ENCODE peak calls at places on chromosomes 3 and 15, in nine cellular contexts. One of them, this sample, is unnamed.

GRCh38 chr3:23113455-23114171 is 89.5 kb upstream of the UBE2E2 start:
- DNase-seq in IMR-90: peak; percentile 13
- DNase-seq in heart left ventricle: no peak
- DNase-seq in upper lobe of right lung: no peak
- DNase-seq in omental fat pad: no peak
- DNase-seq in mesothelial cell of epicardium: no peak
- DNase-seq in fibroblast of the aortic adventitia: peak; percentile 82
- DNase-seq in BE2C: no peak
- DNase-seq in PC-3: peak; percentile 89
- DNase-seq in this sample: peak; percentile 87

GRCh38 chr3:10417849-10418248 is 87.5 kb downstream of the ATP2B2 start:
- DNase-seq in BE2C: no peak
- DNase-seq in heart left ventricle: no peak
- DNase-seq in upper lobe of right lung: no peak
- DNase-seq in IMR-90: peak; percentile 23
- DNase-seq in omental fat pad: no peak
- DNase-seq in mesothelial cell of epicardium: no peak
- DNase-seq in PC-3: peak; percentile 11
- DNase-seq in fibroblast of the aortic adventitia: peak; percentile 10
- DNase-seq in this sample: peak; percentile 42

GRCh38 chr15:87753539-87753938 is 503.0 kb downstream of the NTRK3 start:
- DNase-seq in omental fat pad: no peak
- DNase-seq in fibroblast of the aortic adventitia: no peak
- DNase-seq in IMR-90: no peak
- DNase-seq in BE2C: peak; percentile 30
- DNase-seq in PC-3: no peak
- DNase-seq in upper lobe of right lung: no peak
- DNase-seq in mesothelial cell of epicardium: no peak
- DNase-seq in heart left ventricle: no peak
- DNase-seq in this sample: no peak

GRCh38 chr15:66840615-66841014 is 138.6 kb downstream of the SMAD6 start:
- DNase-seq in heart left ventricle: no peak
- DNase-seq in fibroblast of the aortic adventitia: no peak
- DNase-seq in PC-3: no peak
- DNase-seq in IMR-90: no peak
- DNase-seq in BE2C: no peak
- DNase-seq in mesothelial cell of epicardium: no peak
- DNase-seq in upper lobe of right lung: peak; percentile 46
- DNase-seq in omental fat pad: no peak
- DNase-seq in this sample: no peak

GRCh38 chr3:157091096-157091833 is 68.7 kb downstream of the CCNL1 start:
- DNase-seq in upper lobe of right lung: no peak
- DNase-seq in mesothelial cell of epicardium: no peak
- DNase-seq in IMR-90: no peak
- DNase-seq in fibroblast of the aortic adventitia: no peak
- DNase-seq in heart left ventricle: no peak
- DNase-seq in BE2C: no peak
- DNase-seq in PC-3: no peak
- DNase-seq in omental fat pad: no peak
- DNase-seq in this sample: no peak

GRCh38 chr15:81351651-81352050 is 22.4 kb downstream of the TMC3 start:
- DNase-seq in upper lobe of right lung: no peak
- DNase-seq in fibroblast of the aortic adventitia: no peak
- DNase-seq in BE2C: no peak
- DNase-seq in mesothelial cell of epicardium: no peak
- DNase-seq in PC-3: no peak
- DNase-seq in heart left ventricle: no peak
- DNase-seq in IMR-90: no peak
- DNase-seq in omental fat pad: no peak
- DNase-seq in this sample: no peak

GRCh38 chr3:183008799-183009198 is 28.5 kb upstream of the DCUN1D1 start:
- DNase-seq in mesothelial cell of epicardium: no peak
- DNase-seq in heart left ventricle: no peak
- DNase-seq in IMR-90: peak; percentile 66
- DNase-seq in omental fat pad: no peak
- DNase-seq in upper lobe of right lung: no peak
- DNase-seq in BE2C: no peak
- DNase-seq in fibroblast of the aortic adventitia: no peak
- DNase-seq in PC-3: no peak
- DNase-seq in this sample: no peak

GRCh38 chr3:13263770-13264467 is 156.2 kb downstream of the NUP210 start:
- DNase-seq in IMR-90: no peak
- DNase-seq in omental fat pad: no peak
- DNase-seq in PC-3: no peak
- DNase-seq in mesothelial cell of epicardium: no peak
- DNase-seq in BE2C: no peak
- DNase-seq in heart left ventricle: peak; percentile 61
- DNase-seq in fibroblast of the aortic adventitia: no peak
- DNase-seq in upper lobe of right lung: no peak
- DNase-seq in this sample: no peak

GRCh38 chr3:126212629-126213375 is 32.4 kb upstream of the ALDH1L1 start:
- DNase-seq in PC-3: peak; percentile 51
- DNase-seq in mesothelial cell of epicardium: peak; percentile 44
- DNase-seq in BE2C: peak; percentile 75
- DNase-seq in upper lobe of right lung: peak; percentile 75
- DNase-seq in omental fat pad: no peak
- DNase-seq in heart left ventricle: peak; percentile 58
- DNase-seq in fibroblast of the aortic adventitia: peak; percentile 31
- DNase-seq in IMR-90: peak; percentile 12
- DNase-seq in this sample: peak; percentile 28

GRCh38 chr3:54004351-54004750 is 112.7 kb upstream of the SELENOK start:
- DNase-seq in BE2C: no peak
- DNase-seq in fibroblast of the aortic adventitia: no peak
- DNase-seq in mesothelial cell of epicardium: no peak
- DNase-seq in PC-3: no peak
- DNase-seq in omental fat pad: no peak
- DNase-seq in heart left ventricle: no peak
- DNase-seq in IMR-90: no peak
- DNase-seq in upper lobe of right lung: no peak
- DNase-seq in this sample: no peak

GRCh38 chr3:188583476-188584161 is 429.7 kb downstream of the LPP start:
- DNase-seq in omental fat pad: no peak
- DNase-seq in BE2C: no peak
- DNase-seq in mesothelial cell of epicardium: no peak
- DNase-seq in heart left ventricle: no peak
- DNase-seq in IMR-90: peak; percentile 29
- DNase-seq in PC-3: peak; percentile 73
- DNase-seq in upper lobe of right lung: no peak
- DNase-seq in fibroblast of the aortic adventitia: no peak
- DNase-seq in this sample: no peak

GRCh38 chr3:40753956-40754355 is 229.2 kb downstream of the ZNF621 start:
- DNase-seq in mesothelial cell of epicardium: no peak
- DNase-seq in omental fat pad: no peak
- DNase-seq in PC-3: no peak
- DNase-seq in IMR-90: no peak
- DNase-seq in BE2C: no peak
- DNase-seq in heart left ventricle: no peak
- DNase-seq in upper lobe of right lung: no peak
- DNase-seq in fibroblast of the aortic adventitia: no peak
- DNase-seq in this sample: no peak

GRCh38 chr3:69442771-69443197 is 56.9 kb upstream of the FRMD4B start:
- DNase-seq in mesothelial cell of epicardium: no peak
- DNase-seq in fibroblast of the aortic adventitia: no peak
- DNase-seq in BE2C: no peak
- DNase-seq in PC-3: no peak
- DNase-seq in upper lobe of right lung: no peak
- DNase-seq in IMR-90: no peak
- DNase-seq in heart left ventricle: no peak
- DNase-seq in omental fat pad: no peak
- DNase-seq in this sample: no peak

GRCh38 chr3:176840604-176841287 is 356.5 kb downstream of the TBL1XR1 start:
- DNase-seq in omental fat pad: no peak
- DNase-seq in BE2C: no peak
- DNase-seq in mesothelial cell of epicardium: no peak
- DNase-seq in PC-3: no peak
- DNase-seq in heart left ventricle: no peak
- DNase-seq in upper lobe of right lung: no peak
- DNase-seq in IMR-90: no peak
- DNase-seq in fibroblast of the aortic adventitia: no peak
- DNase-seq in this sample: no peak

GRCh38 chr3:141129049-141130038 is 78.2 kb downstream of the SPSB4 start:
- DNase-seq in fibroblast of the aortic adventitia: no peak
- DNase-seq in BE2C: no peak
- DNase-seq in mesothelial cell of epicardium: no peak
- DNase-seq in IMR-90: no peak
- DNase-seq in heart left ventricle: no peak
- DNase-seq in omental fat pad: no peak
- DNase-seq in PC-3: no peak
- DNase-seq in upper lobe of right lung: no peak
- DNase-seq in this sample: no peak

GRCh38 chr3:101935081-101935480 is 85.8 kb downstream of the NFKBIZ start:
- DNase-seq in fibroblast of the aortic adventitia: no peak
- DNase-seq in mesothelial cell of epicardium: no peak
- DNase-seq in heart left ventricle: no peak
- DNase-seq in IMR-90: no peak
- DNase-seq in PC-3: no peak
- DNase-seq in BE2C: no peak
- DNase-seq in omental fat pad: no peak
- DNase-seq in upper lobe of right lung: no peak
- DNase-seq in this sample: no peak

GRCh38 chr15:75195122-75195765 is 6.4 kb upstream of the C15orf39 start:
- DNase-seq in upper lobe of right lung: no peak
- DNase-seq in PC-3: no peak
- DNase-seq in fibroblast of the aortic adventitia: no peak
- DNase-seq in IMR-90: no peak
- DNase-seq in omental fat pad: no peak
- DNase-seq in heart left ventricle: no peak
- DNase-seq in mesothelial cell of epicardium: no peak
- DNase-seq in BE2C: peak; percentile 89
- DNase-seq in this sample: no peak

GRCh38 chr15:68124700-68125099 is 70.6 kb downstream of the PIAS1 start:
- DNase-seq in heart left ventricle: no peak
- DNase-seq in BE2C: no peak
- DNase-seq in IMR-90: no peak
- DNase-seq in omental fat pad: no peak
- DNase-seq in PC-3: no peak
- DNase-seq in fibroblast of the aortic adventitia: no peak
- DNase-seq in mesothelial cell of epicardium: no peak
- DNase-seq in upper lobe of right lung: no peak
- DNase-seq in this sample: no peak

GRCh38 chr15:85097706-85098105 is 116.0 kb downstream of the PDE8A start:
- DNase-seq in BE2C: no peak
- DNase-seq in mesothelial cell of epicardium: no peak
- DNase-seq in IMR-90: peak; percentile 30
- DNase-seq in PC-3: peak; percentile 23
- DNase-seq in omental fat pad: no peak
- DNase-seq in heart left ventricle: no peak
- DNase-seq in fibroblast of the aortic adventitia: peak; percentile 43
- DNase-seq in upper lobe of right lung: no peak
- DNase-seq in this sample: peak; percentile 8

GRCh38 chr3:8900065-8900464 is 63.2 kb downstream of the RAD18 start:
- DNase-seq in omental fat pad: no peak
- DNase-seq in IMR-90: peak; percentile 47
- DNase-seq in heart left ventricle: no peak
- DNase-seq in BE2C: no peak
- DNase-seq in PC-3: peak; percentile 14
- DNase-seq in mesothelial cell of epicardium: no peak
- DNase-seq in fibroblast of the aortic adventitia: no peak
- DNase-seq in upper lobe of right lung: no peak
- DNase-seq in this sample: peak; percentile 0
- TF ChIP-seq CTCF in omental fat pad: no peak
- TF ChIP-seq CTCF in IMR-90: peak; percentile 14
- TF ChIP-seq CTCF in heart left ventricle: no peak
- TF ChIP-seq CTCF in BE2C: no peak
- TF ChIP-seq CTCF in PC-3: peak; percentile 44
- TF ChIP-seq CTCF in mesothelial cell of epicardium: no peak
- TF ChIP-seq CTCF in fibroblast of the aortic adventitia: no peak
- TF ChIP-seq CTCF in upper lobe of right lung: no peak
- TF ChIP-seq CTCF in this sample: no peak

GRCh38 chr3:52055537-52056351 is 627 bp downstream of the DUSP7 start:
- DNase-seq in heart left ventricle: peak; percentile 61
- DNase-seq in BE2C: peak; percentile 61
- DNase-seq in PC-3: peak; percentile 51
- DNase-seq in IMR-90: peak; percentile 57
- DNase-seq in upper lobe of right lung: peak; percentile 82
- DNase-seq in omental fat pad: no peak
- DNase-seq in fibroblast of the aortic adventitia: peak; percentile 45
- DNase-seq in mesothelial cell of epicardium: no peak
- DNase-seq in this sample: no peak
- TF ChIP-seq CTCF in heart left ventricle: peak; percentile 41
- TF ChIP-seq CTCF in BE2C: no peak
- TF ChIP-seq CTCF in PC-3: no peak
- TF ChIP-seq CTCF in IMR-90: peak; percentile 38
- TF ChIP-seq CTCF in upper lobe of right lung: no peak
- TF ChIP-seq CTCF in omental fat pad: no peak
- TF ChIP-seq CTCF in fibroblast of the aortic adventitia: peak; percentile 31
- TF ChIP-seq CTCF in mesothelial cell of epicardium: no peak
- TF ChIP-seq CTCF in this sample: peak; percentile 7

GRCh38 chr3:38925351-38925750 is 109.3 kb upstream of the SCN10A start:
- DNase-seq in fibroblast of the aortic adventitia: no peak
- DNase-seq in upper lobe of right lung: no peak
- DNase-seq in omental fat pad: no peak
- DNase-seq in heart left ventricle: no peak
- DNase-seq in IMR-90: no peak
- DNase-seq in mesothelial cell of epicardium: no peak
- DNase-seq in PC-3: no peak
- DNase-seq in BE2C: no peak
- DNase-seq in this sample: no peak
- TF ChIP-seq CTCF in fibroblast of the aortic adventitia: no peak
- TF ChIP-seq CTCF in upper lobe of right lung: no peak
- TF ChIP-seq CTCF in omental fat pad: no peak
- TF ChIP-seq CTCF in heart left ventricle: no peak
- TF ChIP-seq CTCF in IMR-90: no peak
- TF ChIP-seq CTCF in mesothelial cell of epicardium: no peak
- TF ChIP-seq CTCF in PC-3: no peak
- TF ChIP-seq CTCF in BE2C: no peak
- TF ChIP-seq CTCF in this sample: no peak

GRCh38 chr3:123361019-123361418 is 87.9 kb downstream of the ADCY5 start:
- DNase-seq in IMR-90: no peak
- DNase-seq in heart left ventricle: no peak
- DNase-seq in BE2C: no peak
- DNase-seq in fibroblast of the aortic adventitia: no peak
- DNase-seq in omental fat pad: no peak
- DNase-seq in PC-3: no peak
- DNase-seq in mesothelial cell of epicardium: no peak
- DNase-seq in upper lobe of right lung: no peak
- DNase-seq in this sample: no peak

GRCh38 chr3:123367467-123368154 is 81.3 kb downstream of the ADCY5 start:
- DNase-seq in omental fat pad: no peak
- DNase-seq in BE2C: no peak
- DNase-seq in heart left ventricle: peak; percentile 9
- DNase-seq in PC-3: no peak
- DNase-seq in fibroblast of the aortic adventitia: no peak
- DNase-seq in IMR-90: no peak
- DNase-seq in mesothelial cell of epicardium: no peak
- DNase-seq in upper lobe of right lung: no peak
- DNase-seq in this sample: no peak

GRCh38 chr3:123369085-123369484 is 79.8 kb downstream of the ADCY5 start:
- DNase-seq in fibroblast of the aortic adventitia: no peak
- DNase-seq in omental fat pad: no peak
- DNase-seq in BE2C: no peak
- DNase-seq in PC-3: no peak
- DNase-seq in heart left ventricle: no peak
- DNase-seq in mesothelial cell of epicardium: no peak
- DNase-seq in upper lobe of right lung: no peak
- DNase-seq in IMR-90: no peak
- DNase-seq in this sample: no peak

GRCh38 chr3:123370819-123371218 is 78.1 kb downstream of the ADCY5 start:
- DNase-seq in PC-3: no peak
- DNase-seq in BE2C: no peak
- DNase-seq in IMR-90: no peak
- DNase-seq in mesothelial cell of epicardium: no peak
- DNase-seq in omental fat pad: no peak
- DNase-seq in heart left ventricle: peak; percentile 3
- DNase-seq in upper lobe of right lung: peak; percentile 13
- DNase-seq in fibroblast of the aortic adventitia: no peak
- DNase-seq in this sample: no peak

GRCh38 chr3:123365450-123366143 is 83.3 kb downstream of the ADCY5 start:
- DNase-seq in omental fat pad: no peak
- DNase-seq in heart left ventricle: peak; percentile 50
- DNase-seq in fibroblast of the aortic adventitia: no peak
- DNase-seq in PC-3: peak; percentile 75
- DNase-seq in IMR-90: peak; percentile 21
- DNase-seq in upper lobe of right lung: peak; percentile 9
- DNase-seq in mesothelial cell of epicardium: no peak
- DNase-seq in BE2C: peak; percentile 43
- DNase-seq in this sample: peak; percentile 56
- TF ChIP-seq CTCF in omental fat pad: no peak
- TF ChIP-seq CTCF in heart left ventricle: peak; percentile 52
- TF ChIP-seq CTCF in fibroblast of the aortic adventitia: peak; percentile 37
- TF ChIP-seq CTCF in PC-3: peak; percentile 73
- TF ChIP-seq CTCF in IMR-90: peak; percentile 36
- TF ChIP-seq CTCF in upper lobe of right lung: peak; percentile 28
- TF ChIP-seq CTCF in mesothelial cell of epicardium: peak; percentile 14
- TF ChIP-seq CTCF in BE2C: peak; percentile 72
- TF ChIP-seq CTCF in this sample: peak; percentile 28